ENCODE peak calls at places on chromosome 14, in seven cellular contexts. H, I, V, Y, U, F and X are unnamed samples.

GRCh38 chr14:86673523-86673969 is 1143.6 kb downstream of the FLRT2 start:
- DNase-seq in Y (no peak), F (peak; percentile 41), U (no peak), I (no peak), H (no peak), V (peak; percentile 34), X (no peak)

GRCh38 chr14:102933618-102934231 is 11.3 kb downstream of the AMN start:
- DNase-seq in F (no peak), U (no peak), Y (no peak), V (no peak), H (no peak), I (no peak), X (peak; percentile 30)

GRCh38 chr14:67370830-67371229 is 10.7 kb downstream of the EIF2S1 start:
- DNase-seq in H (no peak), Y (no peak), U (no peak), V (no peak), F (no peak), I (no peak), X (no peak)

GRCh38 chr14:66884149-66884548 is 305.1 kb upstream of the GARIN2 start:
- DNase-seq in V (no peak), Y (no peak), F (no peak), I (no peak), H (no peak), U (no peak), X (no peak)

GRCh38 chr14:80419339-80419738 is 208.0 kb upstream of the DIO2 start:
- DNase-seq in V (peak; percentile 71), Y (no peak), F (no peak), U (peak; percentile 30), I (no peak), H (no peak), X (no peak)

GRCh38 chr14:21408152-21408551 is 24.3 kb upstream of the SUPT16H start:
- DNase-seq in F (no peak), I (no peak), U (no peak), V (no peak), Y (peak; percentile 35), H (no peak), X (no peak)

GRCh38 chr14:64510127-64510808 is 5.7 kb downstream of the ZBTB1 start:
- DNase-seq in H (no peak), Y (no peak), F (no peak), I (no peak), U (no peak), V (no peak), X (no peak)

GRCh38 chr14:80981673-80982072 is 26.3 kb downstream of the TSHR start:
- DNase-seq in Y (no peak), U (no peak), I (no peak), F (no peak), V (no peak), H (no peak), X (no peak)

GRCh38 chr14:28875937-28876910 is 109.6 kb downstream of the FOXG1 start:
- DNase-seq in H (no peak), I (no peak), V (no peak), U (peak; percentile 96), F (no peak), Y (no peak), X (no peak)

GRCh38 chr14:91599966-91600365 is 89.9 kb upstream of the PPP4R3A start:
- DNase-seq in U (no peak), F (no peak), Y (no peak), H (no peak), V (no peak), I (no peak), X (no peak)

GRCh38 chr14:36785511-36785910 is 123.9 kb downstream of the PAX9 start:
- DNase-seq in H (no peak), I (no peak), Y (no peak), F (no peak), U (no peak), V (no peak), X (no peak)

GRCh38 chr14:97806871-97807270 is 1009.7 kb downstream of the VRK1 start:
- DNase-seq in I (no peak), H (no peak), F (no peak), U (no peak), Y (no peak), V (no peak), X (no peak)

GRCh38 chr14:90235179-90235976 is 21.0 kb upstream of the PSMC1 start:
- DNase-seq in H (peak; percentile 23), Y (peak; percentile 57), I (peak; percentile 21), F (peak; percentile 73), U (peak; percentile 25), V (peak; percentile 76), X (peak; percentile 73)

GRCh38 chr14:77303417-77304156 is 17.1 kb downstream of the POMT2 start:
- DNase-seq in Y (peak; percentile 87), H (no peak), I (no peak), V (no peak), U (no peak), F (peak; percentile 43), X (no peak)

GRCh38 chr14:67553547-67553946 is 20.5 kb downstream of the PLEKHH1 start:
- DNase-seq in H (no peak), V (no peak), U (no peak), I (no peak), F (no peak), Y (no peak), X (no peak)

GRCh38 chr14:101889898-101890297 is 74.5 kb upstream of the DYNC1H1 start:
- DNase-seq in F (no peak), V (no peak), U (no peak), I (no peak), Y (no peak), H (no peak), X (no peak)

GRCh38 chr14:74140374-74140850 is 55.7 kb downstream of the LIN52 start:
- DNase-seq in Y (no peak), F (peak; percentile 74), V (no peak), I (no peak), U (peak; percentile 85), H (no peak), X (peak; percentile 44)

GRCh38 chr14:95291859-95292542 is 27.7 kb downstream of the CLMN start:
- DNase-seq in F (no peak), Y (peak; percentile 57), H (no peak), U (no peak), V (peak; percentile 63), I (no peak), X (peak; percentile 38)

GRCh38 chr14:69704319-69704718 is 62.6 kb upstream of the SRSF5 start:
- DNase-seq in U (no peak), I (no peak), Y (no peak), H (no peak), F (no peak), V (no peak), X (no peak)

GRCh38 chr14:33932526-33933292 is 18.2 kb downstream of the EGLN3 start:
- DNase-seq in Y (no peak), V (no peak), F (no peak), H (no peak), U (no peak), I (no peak), X (no peak)